ENCODE peak calls at places on chromosomes 3 and 15, in ten cellular contexts. J is activated CD8-positive, alpha-beta memory T cell treated with anti-CD3 and anti-CD28 coated beads, Interleukin-2, amount 50 U/mL, for 48 hours; X is activated CD4-positive, CD25-positive, alpha-beta regulatory T cell; S is posterior vena cava; N is occipital lobe; Q is activated T-cell treated with anti-CD3 and anti-CD28 coated beads for 1 hour; G is activated naive CD4-positive, alpha-beta T cell treated with anti-CD3 and anti-CD28 coated beads, Interleukin-2, amount 10 ng/mL, durations not matched to agents 7 days and 5 days; C is osteoblast; B is effector CD4-positive, alpha-beta T cell; T is stimulated activated CD8-positive, alpha-beta memory T cell treated with anti-CD3 and anti-CD28 coated beads, Interleukin-4, amount 100 ng/mL, for 4 hours. P is an unnamed sample.

GRCh38 chr3:53416530-53416929 is 69.2 kb upstream of the DCP1A start:
- DNase-seq in J (no peak), X (no peak), S (no peak), N (no peak), Q (no peak), G (no peak), C (no peak), B (no peak), T (no peak), P (no peak)

GRCh38 chr3:126464997-126465396 is 10.7 kb downstream of the ZXDC start:
- DNase-seq in J (no peak), X (no peak), S (peak), N (no peak), Q (no peak), G (no peak), C (peak), B (no peak), T (no peak), P (no peak)

GRCh38 chr3:130975251-130975650 is 51.4 kb downstream of the ASTE1 start:
- DNase-seq in J (no peak), X (no peak), S (no peak), N (no peak), Q (no peak), G (no peak), C (no peak), B (no peak), T (no peak), P (no peak)

GRCh38 chr15:44381223-44381622 is 46.2 kb upstream of the CTDSPL2 start:
- DNase-seq in J (no peak), X (no peak), S (no peak), N (no peak), Q (no peak), G (no peak), C (no peak), B (no peak), T (no peak), P (no peak)

GRCh38 chr15:63327648-63328421 is 50.4 kb downstream of the APH1B start:
- DNase-seq in J (no peak), X (no peak), S (no peak), N (no peak), Q (no peak), G (no peak), C (no peak), B (no peak), T (no peak), P (no peak)

GRCh38 chr15:77396692-77397091 is 23.2 kb downstream of the PEAK1 start:
- DNase-seq in J (no peak), X (no peak), S (no peak), N (no peak), Q (no peak), G (no peak), C (no peak), B (no peak), T (no peak), P (no peak)

GRCh38 chr3:119582178-119582577 is 2.9 kb downstream of the ADPRH start:
- DNase-seq in J (no peak), X (no peak), S (no peak), N (no peak), Q (no peak), G (no peak), C (no peak), B (no peak), T (no peak), P (no peak)

GRCh38 chr3:141410861-141411771 is 42.8 kb downstream of the ZBTB38 start:
- DNase-seq in J (no peak), X (no peak), S (no peak), N (no peak), Q (peak), G (peak), C (no peak), B (peak), T (no peak), P (no peak)

GRCh38 chr15:58467722-58468436 is 36.1 kb downstream of the LIPC start:
- DNase-seq in J (no peak), X (no peak), S (no peak), N (no peak), Q (no peak), G (no peak), C (no peak), B (no peak), T (no peak), P (no peak)

GRCh38 chr3:414063-414462 is 217.5 kb downstream of the CHL1 start:
- DNase-seq in J (no peak), X (no peak), S (no peak), N (no peak), Q (no peak), G (no peak), C (no peak), B (no peak), T (no peak), P (no peak)

GRCh38 chr3:184738982-184739381 is 27.1 kb upstream of the MAGEF1 start:
- DNase-seq in J (no peak), X (no peak), S (peak), N (no peak), Q (no peak), G (no peak), C (no peak), B (no peak), T (no peak), P (no peak)

GRCh38 chr3:177935008-177935407 is 601.2 kb upstream of the KCNMB2 start:
- DNase-seq in J (no peak), X (no peak), S (no peak), N (no peak), Q (no peak), G (no peak), C (no peak), B (no peak), T (no peak), P (no peak)

GRCh38 chr15:82532383-82532990 is 7.8 kb downstream of the RPS17 start:
- DNase-seq in J (no peak), X (no peak), S (no peak), N (no peak), Q (no peak), G (no peak), C (no peak), B (no peak), T (no peak), P (no peak)

GRCh38 chr15:63025460-63025859 is 17.1 kb upstream of the TPM1 start:
- DNase-seq in J (no peak), X (no peak), S (no peak), N (no peak), Q (no peak), G (no peak), C (no peak), B (no peak), T (no peak), P (no peak)

GRCh38 chr3:182710557-182711157 is 82.6 kb upstream of the ATP11B start:
- DNase-seq in J (no peak), X (no peak), S (no peak), N (no peak), Q (no peak), G (no peak), C (no peak), B (no peak), T (no peak), P (no peak)

GRCh38 chr3:115698851-115699535 is 75.7 kb downstream of the GAP43 start:
- DNase-seq in J (no peak), X (no peak), S (no peak), N (peak), Q (no peak), G (no peak), C (no peak), B (no peak), T (no peak), P (no peak)

GRCh38 chr3:146160964-146161724 is at the start of gene PLOD2:
- DNase-seq in J (peak), X (no peak), S (peak), N (peak), Q (no peak), G (peak), C (peak), B (no peak), T (no peak), P (no peak)

GRCh38 chr3:14289590-14290453 is 111.2 kb downstream of the LSM3 start:
- DNase-seq in J (no peak), X (no peak), S (no peak), N (no peak), Q (no peak), G (no peak), C (peak), B (no peak), T (no peak), P (no peak)

GRCh38 chr3:79910337-79910736 is 142.5 kb upstream of the ROBO1 start:
- DNase-seq in J (no peak), X (no peak), S (no peak), N (no peak), Q (no peak), G (no peak), C (no peak), B (no peak), T (no peak), P (no peak)

GRCh38 chr3:49134471-49135265 is 1.8 kb upstream of the LAMB2 start:
- DNase-seq in J (no peak), X (no peak), S (no peak), N (no peak), Q (no peak), G (no peak), C (peak), B (no peak), T (no peak), P (no peak)

GRCh38 chr15:85463273-85463937 is 83.0 kb downstream of the AKAP13 start:
- DNase-seq in J (no peak), X (no peak), S (no peak), N (no peak), Q (no peak), G (no peak), C (no peak), B (no peak), T (no peak), P (no peak)

GRCh38 chr3:197507541-197507940 is 48.2 kb downstream of the BDH1 start:
- DNase-seq in J (no peak), X (no peak), S (no peak), N (no peak), Q (no peak), G (no peak), C (no peak), B (no peak), T (no peak), P (no peak)

GRCh38 chr15:39801641-39802309 is 19.1 kb upstream of the FSIP1 start:
- DNase-seq in J (peak), X (no peak), S (no peak), N (no peak), Q (no peak), G (peak), C (no peak), B (no peak), T (no peak), P (no peak)

GRCh38 chr3:101816215-101817149 is 32.8 kb upstream of the NFKBIZ start:
- DNase-seq in J (no peak), X (no peak), S (no peak), N (no peak), Q (no peak), G (no peak), C (no peak), B (no peak), T (no peak), P (no peak)

GRCh38 chr15:33789141-33789540 is 179.2 kb upstream of the CHRM5 start:
- DNase-seq in J (no peak), X (no peak), S (no peak), N (no peak), Q (no peak), G (no peak), C (peak), B (no peak), T (no peak), P (no peak)

GRCh38 chr3:174342941-174343431 is 516.1 kb upstream of the NAALADL2 start:
- DNase-seq in J (no peak), X (no peak), S (no peak), N (no peak), Q (no peak), G (no peak), C (no peak), B (no peak), T (no peak), P (no peak)

GRCh38 chr15:71296032-71296686 is 180.9 kb downstream of the THSD4 start:
- DNase-seq in J (no peak), X (no peak), S (no peak), N (no peak), Q (no peak), G (no peak), C (no peak), B (no peak), T (no peak), P (no peak)

GRCh38 chr3:171260899-171261298 is 199.3 kb downstream of the TNIK start:
- DNase-seq in J (no peak), X (no peak), S (no peak), N (no peak), Q (no peak), G (no peak), C (no peak), B (no peak), T (no peak), P (no peak)

GRCh38 chr3:71305246-71306206 is 278.0 kb downstream of the FOXP1 start:
- DNase-seq in J (peak), X (no peak), S (no peak), N (peak), Q (no peak), G (peak), C (no peak), B (no peak), T (no peak), P (no peak)

GRCh38 chr15:57146394-57147140 is 228.1 kb downstream of the TCF12 start:
- DNase-seq in J (no peak), X (no peak), S (no peak), N (no peak), Q (no peak), G (no peak), C (peak), B (no peak), T (no peak), P (no peak)